ENCODE peak calls at places on chromosomes 11 and 22, in seven cellular contexts. W, K, N, Z, C, O and D are unnamed samples.

GRCh38 chr11:8342821-8343681 is 79.4 kb upstream of the LMO1 start:
- DNase-seq in Z (peak; percentile 77), O (no peak), K (no peak), N (no peak), W (no peak), C (no peak), D (peak; percentile 7)

GRCh38 chr11:66470015-66470414 is 3.3 kb downstream of the PELI3 start:
- DNase-seq in O (no peak), N (no peak), K (no peak), C (no peak), Z (no peak), W (no peak), D (no peak)

GRCh38 chr11:115201121-115201792 is 303.0 kb downstream of the CADM1 start:
- DNase-seq in Z (no peak), O (peak; percentile 50), N (peak; percentile 0), C (no peak), W (no peak), K (peak; percentile 84), D (no peak)

GRCh38 chr22:37187891-37188761 is at the start of gene C1QTNF6:
- DNase-seq in O (no peak), Z (no peak), K (no peak), N (peak; percentile 35), C (peak; percentile 45), W (peak; percentile 58), D (no peak)

GRCh38 chr11:45087301-45087700 is 59.1 kb upstream of the PRDM11 start:
- DNase-seq in K (no peak), Z (no peak), O (peak; percentile 34), W (no peak), C (no peak), N (no peak), D (no peak)

GRCh38 chr22:45254388-45254787 is 13.7 kb upstream of the KIAA0930 start:
- DNase-seq in N (no peak), W (no peak), C (no peak), Z (peak; percentile 55), O (no peak), K (no peak), D (no peak)

GRCh38 chr22:22698263-22698750 is 53.9 kb downstream of the GGTLC2 start:
- DNase-seq in W (no peak), O (no peak), N (no peak), Z (peak; percentile 46), K (no peak), C (no peak), D (no peak)

GRCh38 chr11:5102246-5102645 is 32.9 kb downstream of the OR52E1 start:
- DNase-seq in O (no peak), N (no peak), K (no peak), Z (no peak), W (no peak), C (no peak), D (no peak)

GRCh38 chr22:46064966-46065666 is 85.2 kb upstream of the PPARA start:
- DNase-seq in O (no peak), W (no peak), C (no peak), K (no peak), N (peak; percentile 63), Z (no peak), D (no peak)

GRCh38 chr11:63613517-63614135 is 607 bp downstream of the PLAAT3 start:
- DNase-seq in N (no peak), C (peak; percentile 70), Z (peak; percentile 59), O (no peak), K (no peak), W (peak; percentile 70), D (no peak)

DNA sequence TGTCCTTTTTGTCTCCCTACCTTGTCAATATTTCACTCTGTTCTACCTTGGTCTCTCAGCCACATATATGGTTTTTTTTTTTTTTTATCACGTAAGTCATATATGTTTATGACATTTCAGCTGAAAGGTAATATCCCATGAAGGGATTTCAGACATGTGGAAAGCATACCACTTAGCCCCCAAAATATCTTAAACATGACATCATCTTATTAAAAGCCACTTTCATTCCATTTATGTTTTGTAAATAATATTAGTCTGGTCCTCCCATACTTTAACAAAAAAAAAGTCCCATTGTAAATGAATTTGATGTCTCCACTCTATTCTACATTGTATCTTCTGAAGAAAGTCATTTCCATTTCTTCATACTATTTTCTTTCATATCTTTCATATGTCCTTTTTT is 85.4 kb downstream of the CSTPP1 start:
- DNase-seq in W (no peak), K (no peak), C (no peak), Z (no peak), N (no peak), O (no peak), D (no peak)
- TF ChIP-seq CTCF in W (no peak), K (no peak), C (no peak), Z (no peak), N (no peak), O (no peak), D (no peak)

GRCh38 chr11:61007971-61008896 is 36.8 kb downstream of the CD6 start:
- DNase-seq in Z (no peak), C (no peak), N (no peak), K (no peak), W (peak; percentile 53), O (no peak), D (no peak)

GRCh38 chr11:61009392-61010275 is 38.2 kb downstream of the CD6 start:
- DNase-seq in C (no peak), O (no peak), W (no peak), K (no peak), Z (no peak), N (no peak), D (no peak)

GRCh38 chr11:61004841-61005240 is 33.4 kb downstream of the CD6 start:
- DNase-seq in Z (no peak), C (no peak), K (peak; percentile 19), O (no peak), N (no peak), W (peak; percentile 12), D (no peak)

GRCh38 chr11:61008971-61009370 is 37.5 kb downstream of the CD6 start:
- DNase-seq in K (no peak), W (no peak), N (no peak), C (no peak), O (no peak), Z (no peak), D (no peak)

DNA sequence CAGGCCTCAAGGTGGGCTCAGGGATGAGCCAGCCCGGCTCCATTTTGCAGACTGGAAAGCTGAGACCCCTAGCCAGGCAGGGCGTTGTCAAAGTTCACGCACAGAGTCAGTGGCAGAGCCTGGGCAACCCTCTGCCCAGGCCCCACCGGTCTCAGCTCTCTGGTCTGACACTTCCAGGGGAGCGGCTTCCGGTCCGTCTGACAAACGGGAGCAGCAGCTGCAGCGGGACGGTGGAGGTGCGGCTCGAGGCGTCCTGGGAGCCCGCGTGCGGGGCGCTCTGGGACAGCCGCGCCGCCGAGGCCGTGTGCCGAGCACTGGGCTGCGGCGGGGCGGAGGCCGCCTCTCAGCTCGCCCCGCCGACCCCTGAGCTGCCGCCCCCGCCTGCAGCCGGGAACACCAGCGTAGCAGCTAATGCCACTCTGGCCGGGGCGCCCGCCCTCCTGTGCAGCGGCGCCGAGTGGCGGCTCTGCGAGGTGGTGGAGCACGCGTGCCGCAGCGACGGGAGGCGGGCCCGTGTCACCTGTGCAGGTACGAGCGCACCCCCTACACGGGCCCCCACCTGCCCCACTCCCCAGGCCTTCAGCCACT is 36.0 kb downstream of the CD6 start:
- DNase-seq in C (no peak), Z (no peak), O (no peak), N (no peak), W (peak; percentile 52), K (no peak), D (no peak)
- H3K4me3 ChIP-seq in C (peak overlapping the region; percentile 54), Z (peak overlapping the region; percentile 35), O (peak overlapping the region; percentile 35), N (no peak overlapping the region), W (no peak overlapping the region), K (peak overlapping the region; percentile 10), D (peak overlapping the region; percentile 22)

DNA sequence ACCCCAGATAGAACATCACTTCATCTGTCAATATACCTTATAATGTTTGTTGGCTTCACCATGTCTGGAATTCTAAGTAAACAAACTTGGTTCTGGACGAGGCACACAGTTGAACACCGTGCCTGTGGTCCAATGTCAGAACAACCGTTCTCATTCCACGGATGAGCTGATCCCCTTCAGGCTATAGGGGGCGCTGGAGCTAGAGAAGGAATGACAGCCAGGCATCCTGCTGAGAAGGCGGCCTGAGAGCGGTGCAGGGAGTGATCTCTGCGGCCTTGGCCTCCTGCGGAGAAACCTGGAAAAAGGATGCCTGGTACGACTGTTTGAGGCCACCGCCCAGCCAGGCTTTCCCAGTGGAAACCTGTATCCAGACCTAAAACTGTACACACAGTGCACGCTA is 48.7 kb downstream of the FDX1 start:
- DNase-seq in N (no peak), K (peak; percentile 33), C (no peak), Z (no peak), W (no peak), O (no peak), D (no peak)
- TF ChIP-seq CTCF in N (peak; percentile 14), K (peak; percentile 59), C (peak; percentile 15), Z (peak; percentile 40), W (no peak), O (peak; percentile 60), D (peak; percentile 24)

GRCh38 chr11:72238492-72239295 is 5.3 kb downstream of the PHOX2A start:
- DNase-seq in C (no peak), O (no peak), Z (no peak), W (no peak), K (no peak), N (no peak), D (no peak)

GRCh38 chr11:72239849-72240460 is 4.0 kb downstream of the PHOX2A start:
- DNase-seq in K (peak; percentile 30), Z (no peak), W (peak; percentile 62), O (no peak), N (peak; percentile 27), C (peak; percentile 78), D (no peak)

GRCh38 chr11:72238040-72238450 is 5.9 kb downstream of the PHOX2A start:
- DNase-seq in C (peak; percentile 74), W (peak; percentile 56), N (peak; percentile 77), O (peak; percentile 52), Z (peak; percentile 78), K (peak; percentile 80), D (no peak)

GRCh38 chr11:72240461-72241289 is 3.3 kb downstream of the PHOX2A start:
- DNase-seq in O (no peak), C (no peak), Z (no peak), K (peak; percentile 34), W (peak; percentile 49), N (no peak), D (no peak)

DNA sequence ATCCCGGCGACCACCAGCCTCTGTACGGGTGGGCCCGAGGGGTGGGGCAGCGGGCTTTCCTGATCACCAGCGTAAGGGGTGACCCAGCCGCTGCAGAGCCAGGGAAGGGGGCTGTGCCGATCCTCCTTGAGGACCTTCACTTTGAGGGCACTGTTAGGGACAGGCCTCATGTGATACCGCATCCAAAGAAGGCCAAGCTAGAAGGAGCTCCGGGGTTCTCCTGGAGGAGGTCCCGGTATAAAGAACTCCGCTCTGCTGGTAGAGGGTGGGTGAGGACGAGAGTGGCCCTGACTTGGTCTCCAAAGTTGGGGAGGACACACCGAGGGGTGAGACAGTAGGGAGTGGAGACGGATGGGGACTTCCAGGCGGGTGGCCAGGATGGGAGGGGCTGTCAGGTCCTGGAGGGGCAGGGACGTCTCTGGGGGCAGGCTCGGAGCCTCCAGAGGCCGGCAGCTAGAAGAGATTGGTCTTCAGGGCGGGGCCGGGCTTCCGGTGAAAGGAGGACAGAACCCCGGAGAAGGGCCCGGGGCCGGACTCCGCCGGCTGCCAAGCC is 4.6 kb downstream of the PHOX2A start:
- DNase-seq in C (peak; percentile 82), W (peak; percentile 45), Z (peak; percentile 55), N (peak; percentile 45), K (peak; percentile 47), O (no peak), D (no peak)
- H3K4me3 ChIP-seq in C (peak overlapping the region; percentile 46), W (peak overlapping the region; percentile 12), Z (peak overlapping the region; percentile 17), N (peak overlapping the region; percentile 27), K (peak overlapping the region; percentile 28), O (peak overlapping the region; percentile 30), D (no peak overlapping the region)